ENCODE peak calls at places on chromosome 10, in six cellular contexts. One of them, this sample, is unnamed. For H3K4me1, the result is how much of the 10 kb centered on the place peaks cover.

GRCh38 chr10:60570272-60570865 is 180.7 kb upstream of the ANK3 start:
- DNase-seq in mammary epithelial cell: no peak
- DNase-seq in SJSA1: no peak
- DNase-seq in neural progenitor cell: no peak
- DNase-seq in effector memory CD4-positive, alpha-beta T cell: no peak
- DNase-seq in colonic mucosa: no peak
- DNase-seq in this sample: no peak

GRCh38 chr10:95336702-95337101 is 45.9 kb upstream of the PDLIM1 start:
- DNase-seq in colonic mucosa: no peak
- DNase-seq in mammary epithelial cell: no peak
- DNase-seq in SJSA1: no peak
- DNase-seq in neural progenitor cell: no peak
- DNase-seq in effector memory CD4-positive, alpha-beta T cell: no peak
- DNase-seq in this sample: no peak

GRCh38 chr10:103546401-103546800 is 52.9 kb downstream of the NEURL1 start:
- DNase-seq in mammary epithelial cell: no peak
- DNase-seq in SJSA1: no peak
- DNase-seq in colonic mucosa: no peak
- DNase-seq in neural progenitor cell: no peak
- DNase-seq in effector memory CD4-positive, alpha-beta T cell: no peak
- DNase-seq in this sample: no peak

GRCh38 chr10:8034666-8035640 is 19.5 kb upstream of the GATA3 start:
- DNase-seq in effector memory CD4-positive, alpha-beta T cell: no peak
- DNase-seq in neural progenitor cell: peak
- DNase-seq in colonic mucosa: no peak
- DNase-seq in mammary epithelial cell: no peak
- DNase-seq in SJSA1: no peak
- DNase-seq in this sample: no peak

GRCh38 chr10:61894150-61894549 is 7.3 kb upstream of the ARID5B start:
- DNase-seq in effector memory CD4-positive, alpha-beta T cell: no peak
- DNase-seq in neural progenitor cell: no peak
- DNase-seq in SJSA1: no peak
- DNase-seq in colonic mucosa: no peak
- DNase-seq in mammary epithelial cell: no peak
- DNase-seq in this sample: peak

GRCh38 chr10:123555616-123556015 is 110.5 kb upstream of the GPR26 start:
- DNase-seq in effector memory CD4-positive, alpha-beta T cell: no peak
- DNase-seq in SJSA1: no peak
- DNase-seq in neural progenitor cell: no peak
- DNase-seq in colonic mucosa: no peak
- DNase-seq in mammary epithelial cell: no peak
- DNase-seq in this sample: no peak

GRCh38 chr10:48542471-48543210 is 62.2 kb downstream of the ARHGAP22 start:
- DNase-seq in effector memory CD4-positive, alpha-beta T cell: no peak
- DNase-seq in colonic mucosa: no peak
- DNase-seq in SJSA1: no peak
- DNase-seq in mammary epithelial cell: no peak
- DNase-seq in neural progenitor cell: no peak
- DNase-seq in this sample: no peak

GRCh38 chr10:70866424-70866823 is 21.9 kb downstream of the PCBD1 start:
- DNase-seq in mammary epithelial cell: peak
- DNase-seq in SJSA1: no peak
- DNase-seq in colonic mucosa: no peak
- DNase-seq in effector memory CD4-positive, alpha-beta T cell: no peak
- DNase-seq in neural progenitor cell: no peak
- DNase-seq in this sample: no peak

GRCh38 chr10:83343676-83344075 is 795.6 kb upstream of the GHITM start:
- DNase-seq in SJSA1: no peak
- DNase-seq in mammary epithelial cell: no peak
- DNase-seq in neural progenitor cell: no peak
- DNase-seq in colonic mucosa: no peak
- DNase-seq in effector memory CD4-positive, alpha-beta T cell: no peak
- DNase-seq in this sample: no peak

GRCh38 chr10:107971973-107972372 is 807.5 kb upstream of the SORCS1 start:
- DNase-seq in neural progenitor cell: no peak
- DNase-seq in mammary epithelial cell: peak
- DNase-seq in colonic mucosa: no peak
- DNase-seq in effector memory CD4-positive, alpha-beta T cell: no peak
- DNase-seq in SJSA1: no peak
- DNase-seq in this sample: no peak

GRCh38 chr10:84291389-84291788 is 37.0 kb upstream of the CCSER2 start:
- DNase-seq in colonic mucosa: no peak
- DNase-seq in SJSA1: no peak
- DNase-seq in neural progenitor cell: peak
- DNase-seq in effector memory CD4-positive, alpha-beta T cell: no peak
- DNase-seq in mammary epithelial cell: peak
- DNase-seq in this sample: no peak

GRCh38 chr10:3033925-3034324 is 33.4 kb upstream of the PFKP start:
- DNase-seq in SJSA1: no peak
- DNase-seq in mammary epithelial cell: no peak
- DNase-seq in neural progenitor cell: no peak
- DNase-seq in effector memory CD4-positive, alpha-beta T cell: no peak
- DNase-seq in colonic mucosa: no peak
- DNase-seq in this sample: no peak

GRCh38 chr10:75403144-75404022 is 1.8 kb upstream of the ZNF503 start:
- DNase-seq in mammary epithelial cell: peak
- DNase-seq in colonic mucosa: peak
- DNase-seq in effector memory CD4-positive, alpha-beta T cell: no peak
- DNase-seq in SJSA1: no peak
- DNase-seq in neural progenitor cell: peak
- DNase-seq in this sample: peak

GRCh38 chr10:79463578-79464496 is 18.4 kb upstream of the ZCCHC24 start:
- DNase-seq in colonic mucosa: no peak
- DNase-seq in neural progenitor cell: no peak
- DNase-seq in mammary epithelial cell: no peak
- DNase-seq in SJSA1: no peak
- DNase-seq in effector memory CD4-positive, alpha-beta T cell: no peak
- DNase-seq in this sample: no peak

GRCh38 chr10:1175956-1176565 is 119.9 kb downstream of the WDR37 start:
- DNase-seq in effector memory CD4-positive, alpha-beta T cell: no peak
- DNase-seq in mammary epithelial cell: no peak
- DNase-seq in neural progenitor cell: no peak
- DNase-seq in colonic mucosa: no peak
- DNase-seq in SJSA1: no peak
- DNase-seq in this sample: no peak
- H3K27ac ChIP-seq in effector memory CD4-positive, alpha-beta T cell: no peak
- H3K27ac ChIP-seq in mammary epithelial cell: no peak
- H3K27ac ChIP-seq in neural progenitor cell: no peak
- H3K27ac ChIP-seq in colonic mucosa: no peak
- H3K27ac ChIP-seq in SJSA1: no peak
- H3K27ac ChIP-seq in this sample: no peak

DNA sequence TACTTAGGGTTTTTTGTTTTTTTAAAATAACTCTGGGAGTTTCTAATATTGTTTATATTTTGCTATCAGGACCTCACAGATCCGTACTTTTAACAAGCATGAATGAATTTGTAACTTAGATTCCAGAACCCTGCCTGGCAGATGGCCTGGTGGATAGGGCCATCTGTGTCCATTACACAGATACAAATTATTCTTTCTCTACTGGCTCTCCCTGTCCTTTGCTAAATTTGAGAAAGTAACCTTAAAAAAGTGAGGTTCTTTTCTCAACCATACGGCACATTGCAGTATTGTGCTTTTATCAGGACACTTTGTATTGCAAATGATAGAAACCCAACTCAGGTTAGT is 26.6 kb downstream of the LCOR start:
- DNase-seq in colonic mucosa: no peak
- DNase-seq in SJSA1: no peak
- DNase-seq in neural progenitor cell: no peak
- DNase-seq in mammary epithelial cell: no peak
- DNase-seq in effector memory CD4-positive, alpha-beta T cell: no peak
- DNase-seq in this sample: no peak
- H3K4me1 ChIP-seq in colonic mucosa: under half
- H3K4me1 ChIP-seq in SJSA1: under half
- H3K4me1 ChIP-seq in neural progenitor cell: under half
- H3K4me1 ChIP-seq in mammary epithelial cell: under half
- H3K4me1 ChIP-seq in effector memory CD4-positive, alpha-beta T cell: under half
- H3K4me1 ChIP-seq in this sample: under half

GRCh38 chr10:28777911-28778310 is 100.6 kb downstream of the BAMBI start:
- DNase-seq in colonic mucosa: no peak
- DNase-seq in neural progenitor cell: no peak
- DNase-seq in mammary epithelial cell: no peak
- DNase-seq in SJSA1: no peak
- DNase-seq in effector memory CD4-positive, alpha-beta T cell: no peak
- DNase-seq in this sample: no peak

GRCh38 chr10:28778524-28778923 is 101.2 kb downstream of the BAMBI start:
- DNase-seq in SJSA1: no peak
- DNase-seq in neural progenitor cell: no peak
- DNase-seq in colonic mucosa: no peak
- DNase-seq in effector memory CD4-positive, alpha-beta T cell: no peak
- DNase-seq in mammary epithelial cell: no peak
- DNase-seq in this sample: no peak

GRCh38 chr10:28776519-28776918 is 99.2 kb downstream of the BAMBI start:
- DNase-seq in SJSA1: no peak
- DNase-seq in effector memory CD4-positive, alpha-beta T cell: no peak
- DNase-seq in mammary epithelial cell: no peak
- DNase-seq in neural progenitor cell: no peak
- DNase-seq in colonic mucosa: no peak
- DNase-seq in this sample: no peak

GRCh38 chr10:28775773-28776172 is 98.5 kb downstream of the BAMBI start:
- DNase-seq in mammary epithelial cell: no peak
- DNase-seq in SJSA1: no peak
- DNase-seq in neural progenitor cell: no peak
- DNase-seq in effector memory CD4-positive, alpha-beta T cell: no peak
- DNase-seq in colonic mucosa: no peak
- DNase-seq in this sample: no peak

GRCh38 chr10:28774051-28774995 is 97.0 kb downstream of the BAMBI start:
- DNase-seq in SJSA1: no peak
- DNase-seq in mammary epithelial cell: no peak
- DNase-seq in neural progenitor cell: peak
- DNase-seq in effector memory CD4-positive, alpha-beta T cell: no peak
- DNase-seq in colonic mucosa: no peak
- DNase-seq in this sample: no peak
- H3K4me3 ChIP-seq in SJSA1: no peak
- H3K4me3 ChIP-seq in mammary epithelial cell: no peak
- H3K4me3 ChIP-seq in neural progenitor cell: no peak
- H3K4me3 ChIP-seq in effector memory CD4-positive, alpha-beta T cell: no peak
- H3K4me3 ChIP-seq in colonic mucosa: no peak
- H3K4me3 ChIP-seq in this sample: no peak

GRCh38 chr10:69324583-69324982 is 46.3 kb downstream of the HK1 start:
- DNase-seq in mammary epithelial cell: no peak
- DNase-seq in colonic mucosa: no peak
- DNase-seq in effector memory CD4-positive, alpha-beta T cell: no peak
- DNase-seq in neural progenitor cell: no peak
- DNase-seq in SJSA1: no peak
- DNase-seq in this sample: no peak

GRCh38 chr10:69328346-69328687 is 50.0 kb downstream of the HK1 start:
- DNase-seq in mammary epithelial cell: no peak
- DNase-seq in SJSA1: no peak
- DNase-seq in neural progenitor cell: no peak
- DNase-seq in colonic mucosa: no peak
- DNase-seq in effector memory CD4-positive, alpha-beta T cell: no peak
- DNase-seq in this sample: no peak

GRCh38 chr10:69327463-69328345 is 49.4 kb downstream of the HK1 start:
- DNase-seq in colonic mucosa: peak
- DNase-seq in mammary epithelial cell: peak
- DNase-seq in effector memory CD4-positive, alpha-beta T cell: peak
- DNase-seq in SJSA1: no peak
- DNase-seq in neural progenitor cell: no peak
- DNase-seq in this sample: peak

GRCh38 chr10:69329721-69330178 is 51.5 kb downstream of the HK1 start:
- DNase-seq in colonic mucosa: no peak
- DNase-seq in effector memory CD4-positive, alpha-beta T cell: no peak
- DNase-seq in neural progenitor cell: peak
- DNase-seq in mammary epithelial cell: no peak
- DNase-seq in SJSA1: no peak
- DNase-seq in this sample: no peak

GRCh38 chr10:69326692-69327091 is 48.4 kb downstream of the HK1 start:
- DNase-seq in colonic mucosa: no peak
- DNase-seq in neural progenitor cell: no peak
- DNase-seq in mammary epithelial cell: no peak
- DNase-seq in effector memory CD4-positive, alpha-beta T cell: no peak
- DNase-seq in SJSA1: no peak
- DNase-seq in this sample: no peak
- H3K27ac ChIP-seq in colonic mucosa: peak
- H3K27ac ChIP-seq in neural progenitor cell: no peak
- H3K27ac ChIP-seq in mammary epithelial cell: no peak
- H3K27ac ChIP-seq in effector memory CD4-positive, alpha-beta T cell: no peak
- H3K27ac ChIP-seq in SJSA1: no peak
- H3K27ac ChIP-seq in this sample: no peak

GRCh38 chr10:124669141-124669823 is 74.9 kb downstream of the FAM53B start:
- DNase-seq in mammary epithelial cell: no peak
- DNase-seq in effector memory CD4-positive, alpha-beta T cell: no peak
- DNase-seq in colonic mucosa: no peak
- DNase-seq in SJSA1: no peak
- DNase-seq in neural progenitor cell: no peak
- DNase-seq in this sample: no peak
- H3K4me1 ChIP-seq in mammary epithelial cell: under half
- H3K4me1 ChIP-seq in effector memory CD4-positive, alpha-beta T cell: half or more
- H3K4me1 ChIP-seq in colonic mucosa: under half
- H3K4me1 ChIP-seq in SJSA1: under half
- H3K4me1 ChIP-seq in neural progenitor cell: half or more
- H3K4me1 ChIP-seq in this sample: under half

DNA sequence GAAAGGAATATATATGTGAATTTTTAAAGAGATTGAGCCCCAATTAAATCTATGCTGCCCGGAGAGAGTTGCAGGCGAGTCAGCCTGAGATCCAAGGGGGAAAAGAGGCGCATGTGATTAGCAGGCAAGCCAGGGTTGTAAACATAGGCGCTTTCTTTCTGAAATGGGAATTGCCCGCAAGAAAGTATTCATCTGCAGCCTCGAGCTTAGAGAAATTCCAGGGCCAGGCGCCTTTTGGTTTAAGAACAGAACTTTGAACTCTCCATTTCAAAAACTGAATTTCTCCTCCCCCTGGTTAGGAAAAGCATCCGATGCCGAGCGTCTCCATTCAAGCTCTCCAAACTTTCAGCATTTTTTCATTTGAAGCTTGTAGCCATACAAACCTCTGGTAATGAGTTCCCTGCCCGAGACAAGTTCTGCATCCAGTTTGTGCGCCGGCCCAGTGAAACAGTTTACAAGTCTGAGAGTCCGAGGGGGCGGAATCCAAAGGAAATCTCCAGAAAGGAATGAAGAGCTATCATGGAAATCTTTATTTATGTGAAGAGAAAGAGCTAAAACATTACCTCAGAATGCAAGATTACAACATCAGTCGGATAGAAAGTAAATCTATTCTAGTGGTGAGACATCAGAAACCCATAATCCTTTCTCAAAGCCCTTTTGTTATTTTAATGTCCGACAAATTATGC is 69.9 kb downstream of the FAM204A start:
- DNase-seq in neural progenitor cell: peak
- DNase-seq in mammary epithelial cell: no peak
- DNase-seq in effector memory CD4-positive, alpha-beta T cell: no peak
- DNase-seq in SJSA1: no peak
- DNase-seq in colonic mucosa: peak
- DNase-seq in this sample: peak
- H3K4me3 ChIP-seq in neural progenitor cell: peak
- H3K4me3 ChIP-seq in mammary epithelial cell: no peak
- H3K4me3 ChIP-seq in effector memory CD4-positive, alpha-beta T cell: no peak
- H3K4me3 ChIP-seq in SJSA1: no peak
- H3K4me3 ChIP-seq in colonic mucosa: no peak
- H3K4me3 ChIP-seq in this sample: no peak

DNA sequence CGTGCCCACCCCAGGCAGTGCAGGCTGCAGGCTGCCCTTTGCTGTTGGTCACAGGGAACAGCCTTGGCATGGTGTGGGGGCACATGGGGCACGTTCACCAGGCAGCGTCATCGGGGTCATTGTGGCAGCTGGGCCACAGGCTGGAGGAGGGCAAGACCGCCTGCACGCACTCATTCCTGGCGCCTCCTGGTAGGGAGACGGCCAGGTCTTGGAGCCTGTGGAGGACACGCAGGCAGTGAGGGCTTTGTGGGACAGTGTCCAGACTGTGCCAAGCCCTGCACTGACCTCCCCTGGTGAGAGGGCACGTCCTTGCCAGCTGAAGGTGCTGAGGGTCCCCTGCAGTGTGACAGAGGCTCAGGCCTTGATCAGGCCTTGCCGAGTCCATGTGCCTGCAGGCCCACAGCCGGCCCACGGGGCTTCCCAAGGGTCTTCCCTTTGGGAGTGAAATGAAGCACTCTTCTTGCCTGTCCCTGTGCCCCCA is 76.4 kb downstream of the NKX6-2 start:
- DNase-seq in colonic mucosa: no peak
- DNase-seq in SJSA1: no peak
- DNase-seq in neural progenitor cell: no peak
- DNase-seq in mammary epithelial cell: no peak
- DNase-seq in effector memory CD4-positive, alpha-beta T cell: no peak
- DNase-seq in this sample: no peak
- H3K27ac ChIP-seq in colonic mucosa: no peak
- H3K27ac ChIP-seq in SJSA1: no peak
- H3K27ac ChIP-seq in neural progenitor cell: no peak
- H3K27ac ChIP-seq in mammary epithelial cell: no peak
- H3K27ac ChIP-seq in effector memory CD4-positive, alpha-beta T cell: no peak
- H3K27ac ChIP-seq in this sample: no peak